ENCODE peak calls at places on chromosomes 7 and 10, in four cellular contexts. One of them, this sample, is unnamed.

GRCh38 chr7:101935521-101936141 is 118.2 kb downstream of the CUX1 start:
- DNase-seq in A549: no peak
- DNase-seq in HepG2: no peak
- DNase-seq in K562: no peak
- DNase-seq in this sample: no peak

GRCh38 chr10:57624856-57625592 is 642.7 kb downstream of the IPMK start:
- DNase-seq in A549: no peak
- DNase-seq in HepG2: no peak
- DNase-seq in K562: no peak
- DNase-seq in this sample: no peak

GRCh38 chr10:11610855-11611247 is 599 bp downstream of the USP6NL start:
- DNase-seq in A549: peak; percentile 40
- DNase-seq in HepG2: no peak
- DNase-seq in K562: no peak
- DNase-seq in this sample: no peak

GRCh38 chr7:36600869-36601530 is 123.3 kb downstream of the AOAH start:
- DNase-seq in A549: peak; percentile 34
- DNase-seq in HepG2: no peak
- DNase-seq in K562: no peak
- DNase-seq in this sample: no peak

GRCh38 chr7:22610871-22611757 is 111.1 kb upstream of the STEAP1B start:
- DNase-seq in A549: no peak
- DNase-seq in HepG2: no peak
- DNase-seq in K562: no peak
- DNase-seq in this sample: no peak

GRCh38 chr10:36759111-36759805 is 366.1 kb upstream of the ANKRD30A start:
- DNase-seq in A549: peak; percentile 9
- DNase-seq in HepG2: no peak
- DNase-seq in K562: no peak
- DNase-seq in this sample: no peak

GRCh38 chr10:6530966-6531365 is 49.1 kb downstream of the PRKCQ start:
- DNase-seq in A549: no peak
- DNase-seq in HepG2: no peak
- DNase-seq in K562: no peak
- DNase-seq in this sample: no peak

GRCh38 chr10:99667108-99667751 is 7.9 kb downstream of the ENTPD7 start:
- DNase-seq in A549: peak; percentile 49
- DNase-seq in HepG2: no peak
- DNase-seq in K562: peak; percentile 15
- DNase-seq in this sample: no peak

GRCh38 chr7:95545007-95545615 is 51.2 kb downstream of the PDK4 start:
- DNase-seq in A549: peak; percentile 71
- DNase-seq in HepG2: peak; percentile 24
- DNase-seq in K562: no peak
- DNase-seq in this sample: no peak

GRCh38 chr10:132835848-132836233 is 49.9 kb upstream of the NKX6-2 start:
- DNase-seq in A549: no peak
- DNase-seq in HepG2: no peak
- DNase-seq in K562: no peak
- DNase-seq in this sample: no peak

GRCh38 chr7:101118856-101119255 is 8.0 kb upstream of the SERPINE1 start:
- DNase-seq in A549: no peak
- DNase-seq in HepG2: no peak
- DNase-seq in K562: no peak
- DNase-seq in this sample: no peak

GRCh38 chr7:158274996-158275395 is 312.6 kb downstream of the PTPRN2 start:
- DNase-seq in A549: no peak
- DNase-seq in HepG2: no peak
- DNase-seq in K562: no peak
- DNase-seq in this sample: no peak

GRCh38 chr7:158275711-158276413 is 311.8 kb downstream of the PTPRN2 start:
- DNase-seq in A549: no peak
- DNase-seq in HepG2: no peak
- DNase-seq in K562: no peak
- DNase-seq in this sample: no peak

GRCh38 chr7:158272509-158273137 is 315.0 kb downstream of the PTPRN2 start:
- DNase-seq in A549: no peak
- DNase-seq in HepG2: no peak
- DNase-seq in K562: no peak
- DNase-seq in this sample: no peak

GRCh38 chr7:158273138-158273651 is 314.4 kb downstream of the PTPRN2 start:
- DNase-seq in A549: no peak
- DNase-seq in HepG2: no peak
- DNase-seq in K562: no peak
- DNase-seq in this sample: no peak

DNA sequence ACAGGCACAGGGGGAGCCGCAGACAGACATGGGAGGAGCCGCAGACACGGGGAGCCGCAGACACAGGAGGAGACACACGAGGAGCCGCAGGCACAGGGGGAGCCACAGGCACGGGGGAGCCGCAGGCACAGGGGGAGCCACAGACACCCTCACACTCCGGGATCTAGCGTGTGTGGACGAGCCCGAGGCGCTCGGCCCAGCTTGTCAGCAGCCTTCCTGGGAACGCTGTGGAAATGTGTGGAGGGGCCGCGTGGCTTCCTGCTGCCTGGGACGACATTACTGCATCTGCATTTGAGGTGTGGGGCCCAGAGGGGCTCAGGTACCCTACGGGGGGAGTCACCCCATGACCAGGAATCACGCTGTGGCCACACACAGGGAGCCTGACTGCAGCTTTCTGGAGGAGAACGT is 313.2 kb downstream of the PTPRN2 start:
- DNase-seq in A549: no peak
- DNase-seq in HepG2: no peak
- DNase-seq in K562: no peak
- DNase-seq in this sample: no peak
- TF ChIP-seq RNF2 in A549: no peak
- TF ChIP-seq RNF2 in HepG2: no peak
- TF ChIP-seq RNF2 in K562: no peak
- TF ChIP-seq RNF2 in this sample: no peak

GRCh38 chr7:150781961-150782360 is 18.2 kb downstream of the TMEM176B start:
- DNase-seq in A549: no peak
- DNase-seq in HepG2: no peak
- DNase-seq in K562: no peak
- DNase-seq in this sample: no peak

GRCh38 chr7:150778014-150778737 is 22.0 kb downstream of the TMEM176B start:
- DNase-seq in A549: no peak
- DNase-seq in HepG2: peak; percentile 37
- DNase-seq in K562: no peak
- DNase-seq in this sample: no peak

GRCh38 chr7:150780249-150780648 is 19.9 kb downstream of the TMEM176B start:
- DNase-seq in A549: no peak
- DNase-seq in HepG2: no peak
- DNase-seq in K562: no peak
- DNase-seq in this sample: no peak

GRCh38 chr7:150781016-150781415 is 19.1 kb downstream of the TMEM176B start:
- DNase-seq in A549: no peak
- DNase-seq in HepG2: no peak
- DNase-seq in K562: no peak
- DNase-seq in this sample: no peak

DNA sequence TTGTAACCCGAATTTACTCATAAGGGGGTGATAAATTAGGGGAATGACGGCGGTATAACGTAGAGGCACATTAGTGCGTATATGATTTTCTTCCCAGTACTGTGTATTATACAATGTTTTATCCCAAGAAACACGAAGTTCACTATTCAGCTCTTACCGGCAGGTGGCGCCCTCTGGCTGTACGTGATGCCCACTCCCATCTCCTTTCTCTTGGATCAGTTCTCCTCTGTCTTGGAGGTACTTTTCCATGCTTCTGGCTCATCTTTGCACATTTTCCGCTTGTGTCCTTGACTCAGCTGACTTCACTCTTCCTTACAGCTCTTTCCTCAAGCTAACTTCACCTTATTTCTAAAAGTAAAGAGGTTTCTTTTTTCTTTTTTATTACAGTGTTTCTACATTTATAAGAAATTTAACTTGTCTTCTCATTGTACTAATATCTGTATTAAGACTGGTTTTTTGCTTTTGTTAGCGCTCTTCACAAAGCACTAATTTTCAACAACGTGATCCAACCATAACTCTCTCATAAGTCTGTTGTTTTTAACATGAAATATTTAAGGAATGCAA is 21.3 kb downstream of the TMEM176B start:
- DNase-seq in A549: peak; percentile 73
- DNase-seq in HepG2: peak; percentile 46
- DNase-seq in K562: peak; percentile 80
- DNase-seq in this sample: peak; percentile 93
- TF ChIP-seq RNF2 in A549: no peak
- TF ChIP-seq RNF2 in HepG2: no peak
- TF ChIP-seq RNF2 in K562: no peak
- TF ChIP-seq RNF2 in this sample: no peak

DNA sequence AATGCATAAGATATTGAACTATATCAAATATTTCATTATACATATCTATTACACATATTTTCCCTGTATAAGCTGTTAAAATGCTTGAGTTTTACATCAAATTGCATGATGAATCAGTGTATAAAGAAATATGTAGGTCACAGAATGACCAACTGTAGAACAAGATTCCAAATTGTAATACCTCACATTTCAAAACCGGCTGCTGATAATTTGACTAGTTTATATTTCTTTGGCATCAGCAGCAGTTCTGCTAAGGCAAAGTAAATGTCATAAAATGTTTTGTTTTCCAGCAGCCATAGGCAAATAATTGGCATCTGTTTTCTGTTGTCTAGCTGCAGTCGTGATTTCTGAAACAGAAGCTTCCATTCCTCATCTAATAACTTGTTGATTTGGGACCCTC is 633.9 kb downstream of the ARL4A start:
- DNase-seq in A549: no peak
- DNase-seq in HepG2: no peak
- DNase-seq in K562: no peak
- DNase-seq in this sample: no peak
- TF ChIP-seq RNF2 in A549: no peak
- TF ChIP-seq RNF2 in HepG2: no peak
- TF ChIP-seq RNF2 in K562: no peak
- TF ChIP-seq RNF2 in this sample: no peak

GRCh38 chr7:92731327-92732063 is 104.9 kb downstream of the CDK6 start:
- DNase-seq in A549: no peak
- DNase-seq in HepG2: no peak
- DNase-seq in K562: no peak
- DNase-seq in this sample: no peak

GRCh38 chr7:92730808-92731207 is 105.6 kb downstream of the CDK6 start:
- DNase-seq in A549: no peak
- DNase-seq in HepG2: no peak
- DNase-seq in K562: no peak
- DNase-seq in this sample: no peak

GRCh38 chr7:92727755-92728154 is 108.6 kb downstream of the CDK6 start:
- DNase-seq in A549: no peak
- DNase-seq in HepG2: no peak
- DNase-seq in K562: no peak
- DNase-seq in this sample: no peak

GRCh38 chr7:92729172-92729571 is 107.2 kb downstream of the CDK6 start:
- DNase-seq in A549: no peak
- DNase-seq in HepG2: no peak
- DNase-seq in K562: no peak
- DNase-seq in this sample: no peak

GRCh38 chr7:92729751-92730150 is 106.6 kb downstream of the CDK6 start:
- DNase-seq in A549: no peak
- DNase-seq in HepG2: no peak
- DNase-seq in K562: no peak
- DNase-seq in this sample: no peak
- TF ChIP-seq RNF2 in A549: no peak
- TF ChIP-seq RNF2 in HepG2: no peak
- TF ChIP-seq RNF2 in K562: no peak
- TF ChIP-seq RNF2 in this sample: no peak

GRCh38 chr7:44112997-44113763 is 9.0 kb downstream of the AEBP1 start:
- DNase-seq in A549: no peak
- DNase-seq in HepG2: no peak
- DNase-seq in K562: peak; percentile 82
- DNase-seq in this sample: no peak
- TF ChIP-seq RNF2 in A549: no peak
- TF ChIP-seq RNF2 in HepG2: no peak
- TF ChIP-seq RNF2 in K562: no peak
- TF ChIP-seq RNF2 in this sample: no peak

DNA sequence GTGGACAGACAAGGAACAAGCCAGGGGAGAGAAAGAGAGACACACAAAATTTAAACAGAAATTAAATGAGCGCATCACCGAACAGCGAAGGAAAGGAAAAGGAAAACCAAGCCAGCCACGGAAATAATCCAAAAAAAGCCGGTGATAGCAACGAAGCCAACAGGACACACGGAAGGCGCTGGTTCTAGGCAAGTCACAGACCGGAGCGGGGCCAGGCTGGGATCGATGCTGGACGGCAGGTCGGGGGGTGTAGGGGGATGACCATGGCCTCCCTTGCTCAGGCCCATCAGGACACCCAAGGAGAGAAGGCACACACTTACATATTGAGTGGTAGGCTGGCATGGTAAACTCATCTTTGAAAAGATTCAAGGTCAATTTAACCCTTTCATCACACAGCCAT is 202.5 kb upstream of the PTN start:
- DNase-seq in A549: no peak
- DNase-seq in HepG2: no peak
- DNase-seq in K562: no peak
- DNase-seq in this sample: no peak
- TF ChIP-seq RNF2 in A549: no peak
- TF ChIP-seq RNF2 in HepG2: no peak
- TF ChIP-seq RNF2 in K562: no peak
- TF ChIP-seq RNF2 in this sample: no peak

GRCh38 chr7:105001652-105002184 is 12.3 kb upstream of the KMT2E start:
- DNase-seq in A549: no peak
- DNase-seq in HepG2: no peak
- DNase-seq in K562: no peak
- DNase-seq in this sample: no peak

GRCh38 chr7:105006367-105007139 is 7.5 kb upstream of the KMT2E start:
- DNase-seq in A549: no peak
- DNase-seq in HepG2: no peak
- DNase-seq in K562: peak; percentile 53
- DNase-seq in this sample: no peak

GRCh38 chr7:105000927-105001336 is 13.1 kb upstream of the KMT2E start:
- DNase-seq in A549: no peak
- DNase-seq in HepG2: no peak
- DNase-seq in K562: peak; percentile 33
- DNase-seq in this sample: no peak

GRCh38 chr7:105003275-105003674 is 10.7 kb upstream of the KMT2E start:
- DNase-seq in A549: peak; percentile 44
- DNase-seq in HepG2: no peak
- DNase-seq in K562: no peak
- DNase-seq in this sample: no peak

GRCh38 chr7:105003875-105004510 is 10.0 kb upstream of the KMT2E start:
- DNase-seq in A549: no peak
- DNase-seq in HepG2: no peak
- DNase-seq in K562: no peak
- DNase-seq in this sample: no peak
- TF ChIP-seq RNF2 in A549: no peak
- TF ChIP-seq RNF2 in HepG2: no peak
- TF ChIP-seq RNF2 in K562: no peak
- TF ChIP-seq RNF2 in this sample: no peak

This sample was measured in H1.